ENCODE peak calls at places on chromosomes 4 and X, in nine cellular contexts. I is lower leg skin, M is bronchial epithelial cell, B is cardiac fibroblast, Q is neuronal stem cell, E is OCI-LY7, R is endodermal cell, P is thyroid gland, J is AG04450. W is an unnamed sample.

GRCh38 chr4:33924239-33924638 is 2320.1 kb downstream of the ARAP2 start:
- DNase-seq in P (peak), M (peak), J (peak), R (peak), Q (peak), E (no peak), I (no peak), B (peak), W (no peak)

GRCh38 chr4:80197132-80197573 is at the start of gene PRDM8:
- DNase-seq in M (no peak), J (no peak), I (no peak), R (peak), P (no peak), B (no peak), Q (no peak), E (no peak), W (peak)

GRCh38 chr4:92175250-92175649 is 128.5 kb upstream of the GRID2 start:
- DNase-seq in B (no peak), J (no peak), P (no peak), Q (no peak), I (no peak), M (no peak), R (peak), E (no peak), W (no peak)

GRCh38 chrX:119757646-119757978 is 776 bp upstream of the SOWAHD start:
- DNase-seq in I (no peak), R (no peak), J (no peak), E (no peak), B (no peak), P (no peak), M (no peak), Q (no peak), W (no peak)

GRCh38 chrX:370963-371745 is 15.6 kb downstream of the PPP2R3B start:
- DNase-seq in I (no peak), Q (no peak), E (peak), B (no peak), P (no peak), R (no peak), J (no peak), M (no peak), W (no peak)

GRCh38 chrX:117995378-117995777 is 121.2 kb downstream of the KLHL13 start:
- DNase-seq in J (no peak), E (no peak), I (no peak), R (no peak), M (peak), B (no peak), Q (no peak), P (no peak), W (no peak)

GRCh38 chrX:72255445-72255844 is 16.6 kb upstream of the ERCC6L start:
- DNase-seq in Q (no peak), B (no peak), I (no peak), M (no peak), J (no peak), P (peak), E (no peak), R (peak), W (no peak)

GRCh38 chr4:38309471-38309870 is 349.3 kb downstream of the PTTG2 start:
- DNase-seq in M (no peak), I (no peak), E (no peak), P (no peak), J (no peak), R (no peak), Q (no peak), B (no peak), W (no peak)

GRCh38 chrX:150465856-150466775 is 102.3 kb upstream of the MTM1 start:
- DNase-seq in I (no peak), J (no peak), P (peak), E (no peak), Q (no peak), R (no peak), M (no peak), B (no peak), W (no peak)

GRCh38 chr4:30875659-30876269 is 155.6 kb downstream of the PCDH7 start:
- DNase-seq in E (no peak), R (no peak), J (no peak), M (peak), Q (no peak), P (no peak), B (peak), I (no peak), W (no peak)

GRCh38 chr4:94676910-94677309 is 80.8 kb upstream of the BMPR1B start:
- DNase-seq in Q (no peak), J (no peak), B (peak), M (no peak), E (no peak), R (no peak), P (no peak), I (no peak), W (no peak)

GRCh38 chr4:124713213-124713592 is 671 bp upstream of the ANKRD50 start:
- DNase-seq in B (peak), E (peak), J (peak), I (peak), R (peak), M (peak), Q (no peak), P (peak), W (peak)

GRCh38 chr4:113566015-113566795 is 195.3 kb downstream of the CAMK2D start:
- DNase-seq in M (no peak), E (peak), B (no peak), J (no peak), R (no peak), I (no peak), Q (no peak), P (no peak), W (no peak)

GRCh38 chrX:110346681-110347080 is 12.0 kb upstream of the RTL9 start:
- DNase-seq in E (no peak), R (peak), P (peak), M (no peak), Q (no peak), I (no peak), J (no peak), B (peak), W (no peak)

GRCh38 chr4:84647307-84647884 is 64.5 kb downstream of the CDS1 start:
- DNase-seq in Q (no peak), R (peak), J (no peak), E (no peak), P (no peak), B (peak), M (no peak), I (no peak), W (no peak)

GRCh38 chrX:47649302-47649701 is 1.1 kb downstream of the ELK1 start:
- DNase-seq in Q (no peak), M (no peak), J (no peak), I (no peak), R (no peak), P (no peak), E (no peak), B (no peak), W (no peak)

GRCh38 chrX:74890676-74891430 is 34.4 kb downstream of the NEXMIF start:
- DNase-seq in M (no peak), P (no peak), B (no peak), E (no peak), I (no peak), R (no peak), J (no peak), Q (no peak), W (no peak)

GRCh38 chrX:106201502-106202178 is 33.5 kb downstream of the PWWP3B start:
- DNase-seq in R (peak), J (no peak), Q (no peak), M (no peak), I (no peak), B (no peak), P (peak), E (no peak), W (no peak)

GRCh38 chrX:133048751-133049150 is 48.2 kb downstream of the USP26 start:
- DNase-seq in Q (no peak), M (no peak), J (no peak), B (no peak), R (no peak), I (no peak), P (no peak), E (no peak), W (no peak)

GRCh38 chr4:124564121-124564520 is 148.4 kb downstream of the ANKRD50 start:
- DNase-seq in M (no peak), J (no peak), R (no peak), E (no peak), Q (no peak), B (peak), I (no peak), P (no peak), W (no peak)

GRCh38 chr4:151600432-151600831 is 160.4 kb downstream of the GATB start:
- DNase-seq in J (no peak), E (no peak), R (no peak), I (no peak), Q (no peak), M (peak), P (no peak), B (peak), W (no peak)

GRCh38 chr4:117560329-117560728 is 474.0 kb upstream of the NDST3 start:
- DNase-seq in Q (no peak), M (peak), B (no peak), P (no peak), R (no peak), J (peak), E (no peak), I (no peak), W (no peak)

GRCh38 chr4:168784786-168785461 is 225.1 kb downstream of the CBR4 start:
- DNase-seq in E (no peak), M (peak), J (no peak), B (peak), R (no peak), Q (peak), P (peak), I (no peak), W (no peak)

GRCh38 chr4:153486281-153487151 is 20.4 kb downstream of the TMEM131L start:
- DNase-seq in Q (no peak), J (peak), I (no peak), M (peak), E (no peak), R (peak), P (peak), B (peak), W (no peak)

GRCh38 chr4:135418353-135418752 is 1216.8 kb upstream of the PABPC4L start:
- DNase-seq in J (no peak), Q (no peak), R (peak), M (peak), E (peak), B (peak), I (no peak), P (no peak), W (no peak)

GRCh38 chrX:72349190-72349589 is 43.5 kb upstream of the CITED1 start:
- DNase-seq in R (no peak), I (no peak), Q (no peak), J (no peak), M (no peak), B (peak), E (no peak), P (no peak), W (no peak)

GRCh38 chr4:76058888-76059426 is 15.6 kb upstream of the ART3 start:
- DNase-seq in R (no peak), J (no peak), Q (no peak), P (no peak), E (no peak), I (no peak), M (peak), B (no peak), W (no peak)

GRCh38 chr4:168585168-168586091 is 88.6 kb downstream of the PALLD start:
- DNase-seq in P (peak), I (peak), B (peak), J (peak), R (peak), M (peak), E (peak), Q (peak), W (peak)

GRCh38 chr4:143482753-143483362 is 30.6 kb upstream of the SMARCA5 start:
- DNase-seq in B (peak), R (no peak), E (peak), I (no peak), P (peak), Q (peak), J (peak), M (peak), W (no peak)

GRCh38 chr4:124854968-124855367 is 142.4 kb upstream of the ANKRD50 start:
- DNase-seq in P (no peak), Q (no peak), R (no peak), B (peak), E (no peak), M (peak), I (no peak), J (no peak), W (no peak)

GRCh38 chrX:71364221-71364620 is 1.9 kb upstream of the TAF1 start:
- DNase-seq in R (no peak), B (no peak), P (no peak), M (no peak), I (peak), J (no peak), E (no peak), Q (no peak), W (no peak)

GRCh38 chr4:75696036-75696435 is 22.8 kb upstream of the G3BP2 start:
- DNase-seq in B (no peak), R (no peak), M (no peak), E (no peak), I (no peak), J (no peak), Q (no peak), P (peak), W (no peak)

GRCh38 chr4:57119054-57119651 is 9.0 kb upstream of the IGFBP7 start:
- DNase-seq in R (no peak), Q (no peak), M (peak), J (peak), B (peak), I (peak), P (peak), E (no peak), W (no peak)

GRCh38 chr4:621296-622070 is 3.9 kb upstream of the PDE6B start:
- DNase-seq in E (no peak), B (no peak), R (peak), M (no peak), Q (no peak), J (no peak), I (peak), P (no peak), W (no peak)

GRCh38 chr4:165343353-165344191 is 16.1 kb downstream of the MSMO1 start:
- DNase-seq in R (peak), P (peak), J (no peak), E (peak), I (no peak), Q (no peak), M (peak), B (no peak), W (no peak)

GRCh38 chrX:107676559-107677378 is 48.5 kb downstream of the PRPS1 start:
- DNase-seq in P (peak), I (peak), B (peak), E (peak), Q (no peak), R (peak), J (peak), M (peak), W (peak)
- H3K4me3 ChIP-seq in P (no peak), I (peak), B (peak), E (peak), Q (no peak), R (no peak), J (peak), M (peak), W (no peak)

GRCh38 chr4:175671491-175671934 is 140.6 kb downstream of the GPM6A start:
- DNase-seq in I (no peak), R (peak), J (no peak), E (no peak), B (no peak), Q (peak), M (no peak), P (peak), W (peak)
- H3K4me3 ChIP-seq in I (no peak), R (no peak), J (no peak), E (no peak), B (no peak), Q (peak), M (no peak), P (no peak), W (peak)

GRCh38 chr4:66273110-66273509 is 602.8 kb upstream of the EPHA5 start:
- DNase-seq in P (no peak), Q (no peak), R (no peak), E (no peak), I (no peak), B (no peak), M (no peak), J (no peak), W (no peak)

GRCh38 chr4:66279084-66279483 is 608.8 kb upstream of the EPHA5 start:
- DNase-seq in E (no peak), Q (no peak), J (no peak), P (no peak), B (no peak), M (no peak), R (no peak), I (no peak), W (no peak)

GRCh38 chr4:66275381-66276060 is 605.2 kb upstream of the EPHA5 start:
- DNase-seq in R (no peak), B (no peak), I (no peak), M (no peak), P (no peak), J (no peak), Q (no peak), E (no peak), W (no peak)
- H3K4me3 ChIP-seq in R (no peak), B (no peak), I (no peak), M (no peak), P (no peak), J (no peak), Q (no peak), E (no peak), W (no peak)

DNA sequence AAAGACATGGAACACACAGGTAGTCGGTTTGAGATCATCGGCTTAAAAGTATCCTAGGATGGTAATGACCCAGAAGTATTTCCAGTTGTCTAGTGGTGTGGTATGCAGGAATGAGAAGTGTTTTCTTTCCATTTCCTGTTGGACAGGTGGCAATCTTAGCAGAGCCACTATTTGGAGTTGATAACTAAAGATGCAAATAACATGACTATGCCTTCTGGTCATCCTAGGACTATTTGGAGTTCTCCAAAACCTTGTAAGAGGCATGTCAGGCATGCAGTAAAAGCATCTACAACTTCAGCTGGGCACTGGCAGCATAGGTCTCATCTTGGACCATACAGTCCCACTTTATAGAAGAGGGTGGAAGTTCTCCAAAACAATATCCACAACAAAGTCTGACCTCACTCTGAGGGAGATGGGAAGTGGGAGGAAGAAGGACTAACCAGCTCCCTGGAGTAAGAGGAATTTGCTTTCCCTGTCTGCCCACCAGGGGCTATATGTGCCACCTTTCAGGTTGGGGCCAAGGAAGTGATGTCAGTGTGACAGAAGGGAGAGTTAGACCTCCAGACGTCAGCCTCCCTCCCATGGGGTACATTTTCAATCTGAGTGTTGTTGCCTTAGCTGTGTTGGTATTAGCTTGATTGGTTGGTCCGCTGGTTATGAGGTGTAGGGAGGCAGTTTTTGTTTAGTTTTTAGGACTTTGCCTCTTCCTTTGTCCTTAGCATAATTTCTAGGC is 101.2 kb upstream of the MYOZ2 start:
- DNase-seq in M (no peak), I (no peak), P (no peak), Q (no peak), R (peak), B (no peak), J (no peak), E (no peak), W (no peak)
- H3K4me3 ChIP-seq in M (no peak), I (no peak), P (no peak), Q (no peak), R (no peak), B (no peak), J (no peak), E (no peak), W (no peak)

DNA sequence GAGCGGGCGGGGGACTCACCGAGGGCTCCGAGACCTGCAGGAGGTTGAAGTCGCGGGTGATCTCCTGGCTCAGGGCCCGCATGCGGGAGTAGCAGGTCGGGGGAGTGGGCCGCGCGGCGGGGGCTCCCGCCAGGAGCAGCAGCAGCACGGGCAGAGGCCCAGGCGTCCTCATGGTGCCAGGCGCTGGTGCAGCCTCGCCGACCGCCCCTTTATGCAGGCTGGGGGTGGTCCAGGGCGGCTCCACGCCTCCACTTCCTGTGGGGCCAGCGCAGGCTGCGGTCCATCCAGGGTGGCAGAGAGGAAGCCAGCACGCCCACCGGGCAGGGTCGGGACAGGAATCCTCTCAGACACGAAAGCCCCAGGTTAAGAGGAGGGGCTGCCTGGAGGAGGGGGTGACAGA is at the start of gene CYTL1:
- DNase-seq in P (no peak), M (no peak), I (no peak), R (peak), J (no peak), E (no peak), Q (no peak), B (no peak), W (no peak)
- H3K4me3 ChIP-seq in P (no peak), M (no peak), I (no peak), R (no peak), J (peak), E (no peak), Q (peak), B (no peak), W (no peak)